ENCODE peak calls at places on chromosomes 12 and 14, in eight cellular contexts. One of them, this sample, is unnamed.

GRCh38 chr12:3717283-3717974 is 35.5 kb downstream of the CRACR2A start:
- DNase-seq in Karpas-422: no peak
- DNase-seq in lower leg skin: no peak
- DNase-seq in aorta: no peak
- DNase-seq in NCI-H2081: no peak
- DNase-seq in kidney: no peak
- DNase-seq in HCEC 1CT: peak
- DNase-seq in colonic mucosa: no peak
- DNase-seq in this sample: no peak

GRCh38 chr14:94987409-94987808 is 169.9 kb downstream of the DICER1 start:
- DNase-seq in Karpas-422: no peak
- DNase-seq in lower leg skin: no peak
- DNase-seq in aorta: no peak
- DNase-seq in NCI-H2081: no peak
- DNase-seq in kidney: no peak
- DNase-seq in HCEC 1CT: no peak
- DNase-seq in colonic mucosa: no peak
- DNase-seq in this sample: no peak

GRCh38 chr12:131499160-131499863 is 211.6 kb upstream of the SFSWAP start:
- DNase-seq in Karpas-422: no peak
- DNase-seq in lower leg skin: peak
- DNase-seq in aorta: no peak
- DNase-seq in NCI-H2081: no peak
- DNase-seq in kidney: no peak
- DNase-seq in HCEC 1CT: no peak
- DNase-seq in colonic mucosa: no peak
- DNase-seq in this sample: no peak

GRCh38 chr12:96376865-96377264 is 23.4 kb downstream of the CDK17 start:
- DNase-seq in Karpas-422: no peak
- DNase-seq in lower leg skin: no peak
- DNase-seq in aorta: no peak
- DNase-seq in NCI-H2081: no peak
- DNase-seq in kidney: no peak
- DNase-seq in HCEC 1CT: no peak
- DNase-seq in colonic mucosa: no peak
- DNase-seq in this sample: no peak

GRCh38 chr12:45191239-45191638 is 24.7 kb upstream of the ANO6 start:
- DNase-seq in Karpas-422: no peak
- DNase-seq in lower leg skin: no peak
- DNase-seq in aorta: no peak
- DNase-seq in NCI-H2081: no peak
- DNase-seq in kidney: no peak
- DNase-seq in HCEC 1CT: peak
- DNase-seq in colonic mucosa: no peak
- DNase-seq in this sample: peak

GRCh38 chr12:65279387-65280112 is 1.1 kb downstream of the MSRB3 start:
- DNase-seq in Karpas-422: no peak
- DNase-seq in lower leg skin: no peak
- DNase-seq in aorta: peak
- DNase-seq in NCI-H2081: no peak
- DNase-seq in kidney: no peak
- DNase-seq in HCEC 1CT: peak
- DNase-seq in colonic mucosa: no peak
- DNase-seq in this sample: no peak

GRCh38 chr14:105192866-105193731 is 12.0 kb upstream of the NUDT14 start:
- DNase-seq in Karpas-422: no peak
- DNase-seq in lower leg skin: no peak
- DNase-seq in aorta: no peak
- DNase-seq in NCI-H2081: no peak
- DNase-seq in kidney: no peak
- DNase-seq in HCEC 1CT: peak
- DNase-seq in colonic mucosa: no peak
- DNase-seq in this sample: peak

GRCh38 chr14:106605548-106606448 is 1079.4 kb downstream of the TMEM121 start:
- DNase-seq in Karpas-422: peak
- DNase-seq in lower leg skin: no peak
- DNase-seq in aorta: no peak
- DNase-seq in NCI-H2081: no peak
- DNase-seq in kidney: no peak
- DNase-seq in HCEC 1CT: no peak
- DNase-seq in colonic mucosa: peak
- DNase-seq in this sample: no peak

GRCh38 chr12:111424189-111424792 is 18.6 kb downstream of the SH2B3 start:
- DNase-seq in Karpas-422: no peak
- DNase-seq in lower leg skin: no peak
- DNase-seq in aorta: no peak
- DNase-seq in NCI-H2081: no peak
- DNase-seq in kidney: no peak
- DNase-seq in HCEC 1CT: no peak
- DNase-seq in colonic mucosa: no peak
- DNase-seq in this sample: no peak

GRCh38 chr12:65605019-65605418 is 219.3 kb upstream of the HMGA2 start:
- DNase-seq in Karpas-422: no peak
- DNase-seq in lower leg skin: no peak
- DNase-seq in aorta: no peak
- DNase-seq in NCI-H2081: no peak
- DNase-seq in kidney: no peak
- DNase-seq in HCEC 1CT: peak
- DNase-seq in colonic mucosa: no peak
- DNase-seq in this sample: no peak

GRCh38 chr14:65336191-65336591 is 76.3 kb upstream of the FUT8 start:
- DNase-seq in Karpas-422: no peak
- DNase-seq in lower leg skin: no peak
- DNase-seq in aorta: no peak
- DNase-seq in NCI-H2081: no peak
- DNase-seq in kidney: no peak
- DNase-seq in HCEC 1CT: peak
- DNase-seq in colonic mucosa: no peak
- DNase-seq in this sample: peak

GRCh38 chr12:87772401-87772800 is 256.8 kb downstream of the C12orf50 start:
- DNase-seq in Karpas-422: no peak
- DNase-seq in lower leg skin: no peak
- DNase-seq in aorta: no peak
- DNase-seq in NCI-H2081: no peak
- DNase-seq in kidney: no peak
- DNase-seq in HCEC 1CT: no peak
- DNase-seq in colonic mucosa: no peak
- DNase-seq in this sample: no peak

GRCh38 chr14:105333613-105334364 is 19.2 kb downstream of the PACS2 start:
- DNase-seq in Karpas-422: no peak
- DNase-seq in lower leg skin: no peak
- DNase-seq in aorta: no peak
- DNase-seq in NCI-H2081: no peak
- DNase-seq in kidney: peak
- DNase-seq in HCEC 1CT: no peak
- DNase-seq in colonic mucosa: no peak
- DNase-seq in this sample: no peak

GRCh38 chr14:96603350-96604255 is 101.4 kb downstream of the PAPOLA start:
- DNase-seq in Karpas-422: peak
- DNase-seq in lower leg skin: no peak
- DNase-seq in aorta: no peak
- DNase-seq in NCI-H2081: no peak
- DNase-seq in kidney: no peak
- DNase-seq in HCEC 1CT: no peak
- DNase-seq in colonic mucosa: no peak
- DNase-seq in this sample: no peak

GRCh38 chr12:57632369-57632897 is 568 bp downstream of the B4GALNT1 start:
- DNase-seq in Karpas-422: no peak
- DNase-seq in lower leg skin: no peak
- DNase-seq in aorta: peak
- DNase-seq in NCI-H2081: no peak
- DNase-seq in kidney: no peak
- DNase-seq in HCEC 1CT: no peak
- DNase-seq in colonic mucosa: no peak
- DNase-seq in this sample: peak

GRCh38 chr12:110741795-110742717 is 635 bp downstream of the PPP1CC start:
- DNase-seq in Karpas-422: peak
- DNase-seq in lower leg skin: peak
- DNase-seq in aorta: peak
- DNase-seq in NCI-H2081: peak
- DNase-seq in kidney: no peak
- DNase-seq in HCEC 1CT: peak
- DNase-seq in colonic mucosa: peak
- DNase-seq in this sample: no peak

GRCh38 chr12:131072446-131073230 is 118.9 kb downstream of the ADGRD1 start:
- DNase-seq in Karpas-422: no peak
- DNase-seq in lower leg skin: no peak
- DNase-seq in aorta: no peak
- DNase-seq in NCI-H2081: no peak
- DNase-seq in kidney: peak
- DNase-seq in HCEC 1CT: no peak
- DNase-seq in colonic mucosa: no peak
- DNase-seq in this sample: no peak

GRCh38 chr12:124389537-124390441 is 94.9 kb downstream of the RFLNA start:
- DNase-seq in Karpas-422: no peak
- DNase-seq in lower leg skin: no peak
- DNase-seq in aorta: no peak
- DNase-seq in NCI-H2081: no peak
- DNase-seq in kidney: no peak
- DNase-seq in HCEC 1CT: no peak
- DNase-seq in colonic mucosa: peak
- DNase-seq in this sample: no peak

GRCh38 chr12:122048156-122048555 is 26.5 kb downstream of the BCL7A start:
- DNase-seq in Karpas-422: no peak
- DNase-seq in lower leg skin: no peak
- DNase-seq in aorta: no peak
- DNase-seq in NCI-H2081: no peak
- DNase-seq in kidney: no peak
- DNase-seq in HCEC 1CT: no peak
- DNase-seq in colonic mucosa: no peak
- DNase-seq in this sample: no peak

GRCh38 chr14:47438650-47439140 is 236.7 kb downstream of the MDGA2 start:
- DNase-seq in Karpas-422: no peak
- DNase-seq in lower leg skin: no peak
- DNase-seq in aorta: no peak
- DNase-seq in NCI-H2081: no peak
- DNase-seq in kidney: no peak
- DNase-seq in HCEC 1CT: no peak
- DNase-seq in colonic mucosa: no peak
- DNase-seq in this sample: no peak

GRCh38 chr12:65490193-65490592 is 211.7 kb downstream of the MSRB3 start:
- DNase-seq in Karpas-422: no peak
- DNase-seq in lower leg skin: no peak
- DNase-seq in aorta: no peak
- DNase-seq in NCI-H2081: no peak
- DNase-seq in kidney: no peak
- DNase-seq in HCEC 1CT: peak
- DNase-seq in colonic mucosa: no peak
- DNase-seq in this sample: no peak

GRCh38 chr14:55221186-55221585 is 29.8 kb upstream of the DLGAP5 start:
- DNase-seq in Karpas-422: no peak
- DNase-seq in lower leg skin: no peak
- DNase-seq in aorta: no peak
- DNase-seq in NCI-H2081: no peak
- DNase-seq in kidney: no peak
- DNase-seq in HCEC 1CT: peak
- DNase-seq in colonic mucosa: no peak
- DNase-seq in this sample: peak

GRCh38 chr12:77104792-77105191 is 39.4 kb upstream of the E2F7 start:
- DNase-seq in Karpas-422: no peak
- DNase-seq in lower leg skin: no peak
- DNase-seq in aorta: no peak
- DNase-seq in NCI-H2081: no peak
- DNase-seq in kidney: no peak
- DNase-seq in HCEC 1CT: peak
- DNase-seq in colonic mucosa: no peak
- DNase-seq in this sample: peak

GRCh38 chr12:104090685-104091084 is 26.4 kb downstream of the HCFC2 start:
- DNase-seq in Karpas-422: no peak
- DNase-seq in lower leg skin: no peak
- DNase-seq in aorta: no peak
- DNase-seq in NCI-H2081: no peak
- DNase-seq in kidney: no peak
- DNase-seq in HCEC 1CT: no peak
- DNase-seq in colonic mucosa: no peak
- DNase-seq in this sample: no peak

GRCh38 chr12:9851050-9851449 is 18.1 kb downstream of the CLEC2B start:
- DNase-seq in Karpas-422: no peak
- DNase-seq in lower leg skin: no peak
- DNase-seq in aorta: no peak
- DNase-seq in NCI-H2081: no peak
- DNase-seq in kidney: no peak
- DNase-seq in HCEC 1CT: no peak
- DNase-seq in colonic mucosa: no peak
- DNase-seq in this sample: no peak

GRCh38 chr12:54021432-54022013 is 6.7 kb upstream of the HOXC6 start:
- DNase-seq in Karpas-422: no peak
- DNase-seq in lower leg skin: no peak
- DNase-seq in aorta: peak
- DNase-seq in NCI-H2081: no peak
- DNase-seq in kidney: peak
- DNase-seq in HCEC 1CT: no peak
- DNase-seq in colonic mucosa: no peak
- DNase-seq in this sample: no peak

GRCh38 chr12:121404734-121405133 is 4.8 kb downstream of the RNF34 start:
- DNase-seq in Karpas-422: no peak
- DNase-seq in lower leg skin: no peak
- DNase-seq in aorta: no peak
- DNase-seq in NCI-H2081: peak
- DNase-seq in kidney: no peak
- DNase-seq in HCEC 1CT: no peak
- DNase-seq in colonic mucosa: no peak
- DNase-seq in this sample: no peak